ENCODE peak calls at places on chromosomes 5 and 9, in seven cellular contexts. G is central memory CD8-positive, alpha-beta T cell; N is IMR-90; F is stimulated activated CD8-positive, alpha-beta memory T cell treated with anti-CD3 and anti-CD28 coated beads, Interleukin-4, amount 100 ng/mL, for 48 hours; W is AML-193; B is endodermal cell; A is fibroblast of the aortic adventitia. Y is an unnamed sample.

GRCh38 chr9:36798350-36799065 is 225.8 kb downstream of the MELK start:
- DNase-seq in B (peak), F (no peak), N (no peak), G (no peak), A (no peak), W (no peak), Y (peak)

GRCh38 chr5:174721522-174722432 is 2.6 kb upstream of the MSX2 start:
- DNase-seq in W (no peak), N (no peak), G (no peak), A (no peak), F (no peak), B (peak), Y (no peak)

GRCh38 chr9:72858089-72858912 is 94.6 kb downstream of the ALDH1A1 start:
- DNase-seq in A (peak), N (no peak), F (no peak), G (no peak), B (no peak), W (no peak), Y (no peak)

GRCh38 chr9:128120741-128121465 is 6.6 kb downstream of the PTGES2 start:
- DNase-seq in W (no peak), G (no peak), A (no peak), F (no peak), N (no peak), B (peak), Y (no peak)

GRCh38 chr9:112654282-112654681 is 63.6 kb downstream of the INIP start:
- DNase-seq in A (no peak), W (no peak), B (peak), G (no peak), F (no peak), N (no peak), Y (no peak)

GRCh38 chr5:109852371-109853160 is 162.8 kb downstream of the MAN2A1 start:
- DNase-seq in F (no peak), N (peak), W (no peak), A (peak), G (no peak), B (no peak), Y (peak)

GRCh38 chr5:136424835-136425694 is 59.7 kb upstream of the TRPC7 start:
- DNase-seq in A (peak), B (peak), F (peak), G (peak), W (peak), N (peak), Y (peak)

GRCh38 chr9:87386490-87386889 is 111.2 kb upstream of the DAPK1 start:
- DNase-seq in F (no peak), N (no peak), B (no peak), G (no peak), W (no peak), A (no peak), Y (no peak)

GRCh38 chr5:124858612-124859011 is 112.2 kb upstream of the ZNF608 start:
- DNase-seq in F (no peak), A (no peak), W (no peak), N (no peak), G (no peak), B (no peak), Y (no peak)

GRCh38 chr9:94974154-94974860 is 247.8 kb downstream of the AOPEP start:
- DNase-seq in A (peak), B (no peak), W (no peak), G (no peak), N (no peak), F (no peak), Y (no peak)

GRCh38 chr9:78472111-78472510 is 175.2 kb downstream of the PSAT1 start:
- DNase-seq in F (no peak), B (no peak), A (no peak), W (no peak), G (no peak), N (no peak), Y (no peak)

GRCh38 chr9:101487443-101487855 is 46.2 kb upstream of the RNF20 start:
- DNase-seq in A (no peak), N (no peak), W (no peak), F (no peak), B (no peak), G (no peak), Y (no peak)

GRCh38 chr9:13688990-13689600 is 409.6 kb upstream of the MPDZ start:
- DNase-seq in N (no peak), A (peak), W (no peak), B (peak), G (no peak), F (no peak), Y (peak)

GRCh38 chr5:94793816-94794198 is 175.3 kb downstream of the SLF1 start:
- DNase-seq in B (no peak), N (peak), G (no peak), A (peak), F (no peak), W (no peak), Y (no peak)

GRCh38 chr5:67799732-67800234 is 415.8 kb upstream of the PIK3R1 start:
- DNase-seq in B (no peak), W (no peak), G (no peak), A (peak), N (no peak), F (no peak), Y (peak)

GRCh38 chr5:54825005-54825404 is 160.4 kb downstream of the ESM1 start:
- DNase-seq in N (peak), B (no peak), G (no peak), W (no peak), F (no peak), A (peak), Y (no peak)

GRCh38 chr5:15837584-15838289 is 337.8 kb downstream of the FBXL7 start:
- DNase-seq in G (no peak), A (peak), F (no peak), N (no peak), B (no peak), W (no peak), Y (peak)

GRCh38 chr5:133681896-133682295 is 69.6 kb upstream of the FSTL4 start:
- DNase-seq in N (no peak), F (peak), A (no peak), W (no peak), G (no peak), B (peak), Y (no peak)

GRCh38 chr5:116404001-116404400 is 170.6 kb downstream of the SEMA6A start:
- DNase-seq in B (no peak), A (no peak), G (no peak), N (no peak), W (no peak), F (no peak), Y (no peak)

GRCh38 chr5:159451197-159452052 is 121.1 kb upstream of the IL12B start:
- DNase-seq in F (no peak), B (no peak), G (no peak), A (peak), N (peak), W (no peak), Y (peak)

GRCh38 chr5:162052671-162053070 is 14.9 kb upstream of the GABRG2 start:
- DNase-seq in A (no peak), W (no peak), N (no peak), B (no peak), F (no peak), G (no peak), Y (no peak)

GRCh38 chr5:17000296-17000939 is 64.3 kb upstream of the MYO10 start:
- DNase-seq in N (peak), B (no peak), F (no peak), W (no peak), A (peak), G (no peak), Y (no peak)

GRCh38 chr5:39657943-39658342 is 233.2 kb upstream of the DAB2 start:
- DNase-seq in B (no peak), F (no peak), A (no peak), G (no peak), N (no peak), W (no peak), Y (no peak)